ENCODE peak calls at places on chromosome 1, in four cellular contexts. N, H, L and F are unnamed samples.

GRCh38 chr1:113488576-113489177 is 98.4 kb downstream of the MAGI3 start:
- DNase-seq in H (no peak), N (no peak), L (peak; percentile 13), F (peak; percentile 19)

GRCh38 chr1:170267317-170267716 is 121.6 kb downstream of the NTMT2 start:
- DNase-seq in L (no peak), N (peak; percentile 19), H (no peak), F (peak; percentile 15)

GRCh38 chr1:241802849-241803248 is 45.2 kb upstream of the EXO1 start:
- DNase-seq in N (no peak), H (no peak), L (no peak), F (no peak)

GRCh38 chr1:113659010-113659409 is 100.3 kb downstream of the PHTF1 start:
- DNase-seq in H (peak; percentile 72), L (no peak), N (no peak), F (no peak)

GRCh38 chr1:86704972-86705632 is 726 bp downstream of the SH3GLB1 start:
- DNase-seq in L (peak; percentile 9), N (peak; percentile 8), H (peak; percentile 68), F (peak; percentile 74)

GRCh38 chr1:1206376-1207253 is at the start of gene TNFRSF18:
- DNase-seq in N (peak; percentile 23), H (no peak), L (no peak), F (peak; percentile 10)

GRCh38 chr1:219188331-219188803 is 14.7 kb downstream of the LYPLAL1 start:
- DNase-seq in H (no peak), N (no peak), L (no peak), F (no peak)

GRCh38 chr1:171664976-171665375 is 12.5 kb upstream of the MYOC start:
- DNase-seq in N (no peak), H (no peak), L (no peak), F (no peak)

GRCh38 chr1:241560511-241561187 is 28.5 kb downstream of the KMO start:
- DNase-seq in H (no peak), N (no peak), L (no peak), F (no peak)

GRCh38 chr1:47692196-47692595 is 254.4 kb downstream of the FOXD2 start:
- DNase-seq in H (no peak), N (no peak), L (no peak), F (no peak)

GRCh38 chr1:230680300-230681025 is 33.5 kb downstream of the AGT start:
- DNase-seq in L (peak; percentile 73), N (no peak), H (no peak), F (no peak)

GRCh38 chr1:182589931-182590330 is 875 bp upstream of the RNASEL start:
- DNase-seq in H (no peak), N (no peak), L (no peak), F (peak; percentile 35)

GRCh38 chr1:29323636-29324035 is 87.3 kb downstream of the PTPRU start:
- DNase-seq in H (no peak), L (no peak), N (no peak), F (no peak)

GRCh38 chr1:194114288-194114687 is 927.9 kb upstream of the B3GALT2 start:
- DNase-seq in H (no peak), L (no peak), N (no peak), F (no peak)

GRCh38 chr1:46034601-46035516 is 97.6 kb downstream of the PIK3R3 start:
- DNase-seq in N (no peak), H (no peak), L (no peak), F (no peak)
- TF ChIP-seq FOSL1 in N (no peak), H (no peak), L (no peak), F (no peak)

DNA sequence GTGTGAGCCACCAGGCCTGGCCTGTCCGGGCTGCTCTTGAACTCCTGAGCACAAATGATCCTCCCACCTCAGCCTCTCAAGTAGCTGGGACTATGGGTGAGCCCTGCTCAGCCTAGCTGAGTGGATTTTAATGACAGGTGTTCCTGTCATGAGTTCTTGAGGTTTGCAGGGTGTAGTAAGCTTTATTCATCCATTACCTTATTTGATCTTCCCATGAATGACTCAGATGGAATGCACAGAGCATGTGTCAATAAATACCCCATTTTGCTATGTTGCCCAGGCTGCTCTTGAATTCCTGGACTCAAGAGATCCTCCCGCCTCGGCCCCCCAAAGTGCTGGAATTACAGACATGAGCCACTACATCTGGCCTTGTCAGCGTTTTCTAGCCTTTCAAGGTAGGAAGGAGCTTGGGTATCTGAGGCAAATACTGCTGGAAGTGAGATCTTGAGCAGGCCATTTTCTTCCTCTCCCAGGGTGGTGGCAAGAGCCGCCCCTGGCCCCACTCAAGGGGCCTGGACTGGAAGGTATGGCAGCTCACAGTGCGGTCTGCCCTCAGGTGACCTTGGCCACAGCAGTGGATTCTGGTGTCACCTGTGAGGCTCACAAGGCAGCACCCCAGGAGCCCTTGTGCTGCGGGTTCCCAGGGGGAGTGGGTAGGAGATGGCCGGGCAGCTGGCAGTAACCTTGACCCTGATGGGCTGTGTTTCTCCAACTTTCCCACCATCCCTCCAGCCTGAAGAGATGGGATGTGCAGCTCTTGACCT is 20.0 kb downstream of the PIK3CD start:
- DNase-seq in H (no peak), N (peak; percentile 44), L (peak; percentile 74), F (no peak)
- TF ChIP-seq FOSL1 in H (no peak), N (peak; percentile 58), L (no peak), F (no peak)

GRCh38 chr1:157111396-157112165 is 12.0 kb upstream of the ETV3L start:
- DNase-seq in H (no peak), N (no peak), L (no peak), F (no peak)

GRCh38 chr1:157112186-157112867 is 12.7 kb upstream of the ETV3L start:
- DNase-seq in L (no peak), H (no peak), N (no peak), F (no peak)

GRCh38 chr1:157114183-157115121 is 14.8 kb upstream of the ETV3L start:
- DNase-seq in L (no peak), N (no peak), H (no peak), F (no peak)

GRCh38 chr1:157113631-157114030 is 14.0 kb upstream of the ETV3L start:
- DNase-seq in N (no peak), L (no peak), H (no peak), F (no peak)

GRCh38 chr1:157113116-157113515 is 13.5 kb upstream of the ETV3L start:
- DNase-seq in N (no peak), L (no peak), H (no peak), F (no peak)
- TF ChIP-seq FOSL1 in N (no peak), L (no peak), H (no peak), F (no peak)

DNA sequence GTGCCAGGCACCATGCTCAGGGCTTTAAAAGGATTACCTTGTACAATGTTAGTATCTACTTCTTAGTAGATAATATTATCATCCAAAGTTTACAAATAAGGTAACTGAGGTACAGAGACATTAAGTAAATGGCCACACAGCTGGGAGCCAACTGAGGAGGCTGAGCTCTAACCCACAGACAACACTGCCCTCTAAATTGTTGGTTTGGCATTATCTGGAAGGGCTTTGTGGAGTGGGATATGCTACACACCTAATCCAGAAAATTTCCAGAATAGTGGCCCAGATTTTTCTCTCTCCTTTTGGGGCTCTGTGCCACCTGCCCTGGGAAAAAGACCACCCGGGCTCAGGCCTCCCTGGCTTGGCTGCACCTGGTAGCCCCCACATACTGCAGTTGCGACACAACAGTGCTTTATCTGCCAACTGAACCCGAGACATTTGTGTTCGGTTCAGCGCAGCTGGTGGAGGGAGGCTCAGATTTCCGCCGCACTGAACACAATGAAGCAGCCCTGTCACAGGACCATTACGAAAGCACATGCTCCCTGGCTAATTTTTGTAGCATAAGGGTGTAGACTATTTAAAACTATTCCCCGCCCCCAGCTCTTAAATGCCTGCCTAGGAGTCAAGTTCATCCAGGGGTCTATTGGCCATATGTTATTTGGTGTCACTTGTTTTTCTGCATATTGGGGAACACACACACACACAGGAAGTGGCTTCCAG is 92.2 kb upstream of the ESRRG start:
- DNase-seq in H (no peak), N (no peak), L (no peak), F (no peak)
- TF ChIP-seq FOSL1 in H (no peak), N (no peak), L (no peak), F (no peak)

GRCh38 chr1:16041200-16041599 is 2.4 kb upstream of the CLCNKB start:
- DNase-seq in N (no peak), H (no peak), L (no peak), F (no peak)
- TF ChIP-seq FOSL1 in N (no peak), H (no peak), L (no peak), F (no peak)

GRCh38 chr1:84430519-84430918 is 32.2 kb downstream of the DNASE2B start:
- DNase-seq in L (no peak), N (no peak), H (no peak), F (no peak)

GRCh38 chr1:84434081-84434755 is 35.9 kb downstream of the DNASE2B start:
- DNase-seq in L (no peak), H (no peak), N (peak; percentile 48), F (no peak)

GRCh38 chr1:84434756-84435142 is 36.5 kb downstream of the DNASE2B start:
- DNase-seq in H (no peak), N (no peak), L (no peak), F (no peak)

GRCh38 chr1:84435159-84435558 is 36.9 kb downstream of the DNASE2B start:
- DNase-seq in H (no peak), L (no peak), N (no peak), F (no peak)

GRCh38 chr1:84433253-84434080 is 35.2 kb downstream of the DNASE2B start:
- DNase-seq in L (peak; percentile 30), N (peak; percentile 87), H (peak; percentile 72), F (no peak)
- TF ChIP-seq FOSL1 in L (no peak), N (no peak), H (no peak), F (no peak)

DNA sequence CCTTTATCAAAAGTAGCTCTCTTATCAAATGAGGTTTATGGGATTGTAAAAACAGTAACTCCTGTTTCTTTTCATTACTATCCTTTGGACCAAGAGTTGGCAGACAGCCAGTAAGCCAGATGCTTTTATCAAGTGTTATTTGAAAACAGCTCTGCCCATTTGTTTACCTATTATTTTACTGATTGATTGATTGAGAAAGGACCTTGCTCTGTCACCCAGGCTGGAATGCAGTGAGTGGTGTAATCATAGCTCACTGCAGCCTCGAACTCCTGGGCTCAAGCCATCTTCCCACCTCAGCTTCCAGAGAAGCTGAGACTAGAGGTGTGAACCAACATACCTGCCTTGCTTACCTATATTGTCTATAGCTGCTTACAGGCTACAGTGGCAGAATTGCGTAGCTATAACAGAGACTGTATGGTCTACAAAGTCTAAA is 3.6 kb downstream of the PRKAB2 start:
- DNase-seq in L (peak; percentile 87), N (no peak), H (peak; percentile 37), F (no peak)
- TF ChIP-seq FOSL1 in L (no peak), N (no peak), H (no peak), F (no peak)

GRCh38 chr1:201709564-201710295 is 119.2 kb upstream of the IPO9 start:
- DNase-seq in H (peak; percentile 79), L (peak; percentile 24), N (peak; percentile 23), F (peak; percentile 50)

GRCh38 chr1:201706109-201706508 is 122.8 kb upstream of the IPO9 start:
- DNase-seq in H (no peak), N (no peak), L (no peak), F (no peak)

GRCh38 chr1:201708691-201709090 is 120.3 kb upstream of the IPO9 start:
- DNase-seq in N (no peak), L (no peak), H (no peak), F (no peak)

GRCh38 chr1:201707027-201707426 is 121.9 kb upstream of the IPO9 start:
- DNase-seq in H (no peak), L (no peak), N (no peak), F (no peak)

GRCh38 chr1:201708085-201708512 is 120.9 kb upstream of the IPO9 start:
- DNase-seq in L (no peak), H (no peak), N (no peak), F (no peak)
- TF ChIP-seq FOSL1 in L (no peak), H (no peak), N (no peak), F (no peak)